ENCODE peak calls at places on chromosome 17, in five cellular contexts. One of them, this sample, is unnamed.

GRCh38 chr17:65530158-65530984 is 31.1 kb downstream of the AXIN2 start:
- DNase-seq in HFFc6: no peak
- DNase-seq in body of pancreas: no peak
- DNase-seq in cardiac muscle cell: no peak
- DNase-seq in adrenal gland: no peak
- DNase-seq in this sample: no peak

GRCh38 chr17:49360796-49361128 is 1.3 kb downstream of the ZNF652 start:
- DNase-seq in adrenal gland: peak; percentile 36
- DNase-seq in cardiac muscle cell: no peak
- DNase-seq in body of pancreas: no peak
- DNase-seq in HFFc6: peak; percentile 11
- DNase-seq in this sample: no peak

GRCh38 chr17:42612013-42612412 is 2.5 kb downstream of the TUBG1 start:
- DNase-seq in cardiac muscle cell: no peak
- DNase-seq in HFFc6: no peak
- DNase-seq in body of pancreas: no peak
- DNase-seq in adrenal gland: no peak
- DNase-seq in this sample: no peak

GRCh38 chr17:40110457-40110856 is 10.1 kb upstream of the NR1D1 start:
- DNase-seq in body of pancreas: no peak
- DNase-seq in adrenal gland: peak; percentile 82
- DNase-seq in HFFc6: no peak
- DNase-seq in cardiac muscle cell: no peak
- DNase-seq in this sample: no peak

GRCh38 chr17:39402279-39402889 is 958 bp upstream of the FBXL20 start:
- DNase-seq in body of pancreas: peak; percentile 89
- DNase-seq in HFFc6: peak; percentile 89
- DNase-seq in cardiac muscle cell: peak; percentile 96
- DNase-seq in adrenal gland: peak; percentile 93
- DNase-seq in this sample: peak; percentile 97

GRCh38 chr17:39663340-39663687 is 1.8 kb upstream of the TCAP start:
- DNase-seq in adrenal gland: no peak
- DNase-seq in HFFc6: no peak
- DNase-seq in body of pancreas: no peak
- DNase-seq in cardiac muscle cell: no peak
- DNase-seq in this sample: no peak

GRCh38 chr17:17836818-17837379 is at the start of gene SREBF1:
- DNase-seq in HFFc6: no peak
- DNase-seq in cardiac muscle cell: no peak
- DNase-seq in adrenal gland: peak; percentile 57
- DNase-seq in body of pancreas: peak; percentile 51
- DNase-seq in this sample: no peak

GRCh38 chr17:36182176-36183000 is 6.0 kb upstream of the TBC1D3B start:
- DNase-seq in HFFc6: no peak
- DNase-seq in body of pancreas: no peak
- DNase-seq in adrenal gland: peak; percentile 56
- DNase-seq in cardiac muscle cell: peak; percentile 29
- DNase-seq in this sample: no peak

GRCh38 chr17:27631409-27631755 is 394 bp downstream of the LGALS9 start:
- DNase-seq in HFFc6: no peak
- DNase-seq in cardiac muscle cell: no peak
- DNase-seq in body of pancreas: no peak
- DNase-seq in adrenal gland: no peak
- DNase-seq in this sample: no peak

GRCh38 chr17:76088041-76088867 is 9.3 kb downstream of the ZACN start:
- DNase-seq in HFFc6: no peak
- DNase-seq in cardiac muscle cell: no peak
- DNase-seq in adrenal gland: no peak
- DNase-seq in body of pancreas: no peak
- DNase-seq in this sample: no peak
- TF ChIP-seq CTCF in HFFc6: peak; percentile 10
- TF ChIP-seq CTCF in cardiac muscle cell: no peak
- TF ChIP-seq CTCF in adrenal gland: no peak
- TF ChIP-seq CTCF in body of pancreas: no peak
- TF ChIP-seq CTCF in this sample: no peak

GRCh38 chr17:2365132-2365531 is 27.8 kb downstream of the SGSM2 start:
- DNase-seq in body of pancreas: no peak
- DNase-seq in adrenal gland: no peak
- DNase-seq in cardiac muscle cell: no peak
- DNase-seq in HFFc6: no peak
- DNase-seq in this sample: no peak

GRCh38 chr17:2364132-2365116 is 27.1 kb downstream of the SGSM2 start:
- DNase-seq in body of pancreas: peak; percentile 11
- DNase-seq in cardiac muscle cell: no peak
- DNase-seq in adrenal gland: no peak
- DNase-seq in HFFc6: no peak
- DNase-seq in this sample: no peak

GRCh38 chr17:2368383-2368782 is 31.1 kb downstream of the SGSM2 start:
- DNase-seq in adrenal gland: no peak
- DNase-seq in cardiac muscle cell: no peak
- DNase-seq in HFFc6: no peak
- DNase-seq in body of pancreas: no peak
- DNase-seq in this sample: no peak

GRCh38 chr17:2369039-2369438 is 31.7 kb downstream of the SGSM2 start:
- DNase-seq in adrenal gland: no peak
- DNase-seq in cardiac muscle cell: no peak
- DNase-seq in body of pancreas: no peak
- DNase-seq in HFFc6: no peak
- DNase-seq in this sample: no peak

GRCh38 chr17:2366747-2367494 is 29.6 kb downstream of the SGSM2 start:
- DNase-seq in cardiac muscle cell: no peak
- DNase-seq in adrenal gland: no peak
- DNase-seq in HFFc6: no peak
- DNase-seq in body of pancreas: no peak
- DNase-seq in this sample: no peak
- TF ChIP-seq CTCF in cardiac muscle cell: peak; percentile 43
- TF ChIP-seq CTCF in adrenal gland: no peak
- TF ChIP-seq CTCF in HFFc6: peak; percentile 28
- TF ChIP-seq CTCF in body of pancreas: no peak
- TF ChIP-seq CTCF in this sample: no peak

GRCh38 chr17:31019004-31019403 is 48.2 kb downstream of the RNF135 start:
- DNase-seq in adrenal gland: no peak
- DNase-seq in body of pancreas: no peak
- DNase-seq in HFFc6: no peak
- DNase-seq in cardiac muscle cell: no peak
- DNase-seq in this sample: no peak

GRCh38 chr17:31008374-31009035 is 37.7 kb downstream of the RNF135 start:
- DNase-seq in HFFc6: peak; percentile 46
- DNase-seq in body of pancreas: peak; percentile 68
- DNase-seq in adrenal gland: peak; percentile 60
- DNase-seq in cardiac muscle cell: peak; percentile 65
- DNase-seq in this sample: no peak

GRCh38 chr17:31015639-31016038 is 44.8 kb downstream of the RNF135 start:
- DNase-seq in body of pancreas: no peak
- DNase-seq in HFFc6: no peak
- DNase-seq in adrenal gland: no peak
- DNase-seq in cardiac muscle cell: no peak
- DNase-seq in this sample: no peak

DNA sequence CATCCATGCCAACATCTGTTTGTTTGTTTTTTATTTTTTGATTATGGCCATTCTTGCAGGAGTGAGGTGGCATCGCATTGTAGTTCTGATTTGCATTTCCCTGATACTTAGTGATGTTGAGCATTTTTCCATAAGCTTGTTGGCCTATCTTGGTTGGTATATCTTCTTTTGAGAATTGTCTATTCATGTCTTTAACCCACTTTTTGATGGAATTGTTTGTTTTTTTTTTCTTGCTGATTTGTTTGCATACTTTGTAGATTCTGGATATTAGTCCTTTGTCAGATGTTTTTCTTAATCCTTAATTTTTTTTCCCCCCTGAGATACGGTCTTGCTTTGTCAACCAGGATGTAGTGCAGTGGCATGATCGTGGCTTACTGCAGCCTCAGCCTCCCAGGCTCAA is 43.0 kb downstream of the RNF135 start:
- DNase-seq in cardiac muscle cell: no peak
- DNase-seq in HFFc6: no peak
- DNase-seq in adrenal gland: no peak
- DNase-seq in body of pancreas: no peak
- DNase-seq in this sample: no peak
- TF ChIP-seq CTCF in cardiac muscle cell: no peak
- TF ChIP-seq CTCF in HFFc6: no peak
- TF ChIP-seq CTCF in adrenal gland: no peak
- TF ChIP-seq CTCF in body of pancreas: no peak
- TF ChIP-seq CTCF in this sample: no peak

GRCh38 chr17:48107137-48108055 is at the start of gene SNX11:
- DNase-seq in HFFc6: peak; percentile 70
- DNase-seq in adrenal gland: peak; percentile 91
- DNase-seq in body of pancreas: peak; percentile 93
- DNase-seq in cardiac muscle cell: peak; percentile 95
- DNase-seq in this sample: peak; percentile 86
- TF ChIP-seq CTCF in HFFc6: peak; percentile 49
- TF ChIP-seq CTCF in adrenal gland: no peak
- TF ChIP-seq CTCF in body of pancreas: no peak
- TF ChIP-seq CTCF in cardiac muscle cell: no peak
- TF ChIP-seq CTCF in this sample: no peak

DNA sequence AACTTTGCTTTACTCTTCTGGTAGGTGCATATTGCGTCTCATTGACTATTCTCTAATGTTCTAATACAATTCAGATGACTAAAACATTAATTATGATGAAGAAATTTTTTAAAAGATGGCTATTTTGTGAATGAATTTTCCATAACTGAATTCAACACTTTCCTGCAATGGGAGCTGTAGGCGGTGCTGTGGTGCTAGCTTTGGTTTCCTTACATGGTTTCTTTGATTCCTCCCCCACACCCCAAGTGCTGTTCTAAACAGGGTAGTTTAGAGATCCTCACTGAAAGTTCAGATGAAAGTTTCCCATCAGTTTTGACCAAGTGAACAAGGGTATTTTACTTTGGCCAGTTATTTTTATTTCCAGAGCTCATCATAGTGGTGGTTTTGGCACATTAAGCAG is 26.0 kb upstream of the MRC2 start:
- DNase-seq in cardiac muscle cell: no peak
- DNase-seq in adrenal gland: no peak
- DNase-seq in HFFc6: no peak
- DNase-seq in body of pancreas: no peak
- DNase-seq in this sample: no peak
- TF ChIP-seq CTCF in cardiac muscle cell: peak; percentile 42
- TF ChIP-seq CTCF in adrenal gland: no peak
- TF ChIP-seq CTCF in HFFc6: no peak
- TF ChIP-seq CTCF in body of pancreas: no peak
- TF ChIP-seq CTCF in this sample: no peak